ENCODE peak calls at places on chromosomes 3 and 15, in six cellular contexts. W is NCI-H2029, E is Peyer's patch, T is kidney epithelial cell, L is WERI-Rb-1, Z is left ventricle myocardium inferior. O is an unnamed sample.
A peak's percentile ranks its signal among the peaks of the same experiment; 100 is the strongest.

GRCh38 chr15:84953136-84953535 is 28.5 kb upstream of the PDE8A start:
- DNase-seq in Z (no peak), T (no peak), E (no peak), W (no peak), L (no peak), O (no peak)

GRCh38 chr3:183411216-183411922 is 17.1 kb downstream of the MCF2L2 start:
- DNase-seq in Z (no peak), L (no peak), E (no peak), T (no peak), W (no peak), O (no peak)

GRCh38 chr15:41734079-41734478 is 40.2 kb upstream of the MAPKBP1 start:
- DNase-seq in Z (no peak), T (no peak), E (no peak), L (no peak), W (no peak), O (no peak)

GRCh38 chr3:194946091-194946490 is 260.4 kb downstream of the FAM43A start:
- DNase-seq in T (no peak), L (no peak), W (no peak), Z (no peak), E (no peak), O (no peak)

GRCh38 chr15:80512729-80513670 is 108.8 kb downstream of the ARNT2 start:
- DNase-seq in L (peak; percentile 17), W (no peak), Z (no peak), T (no peak), E (no peak), O (peak; percentile 1)

GRCh38 chr3:123750209-123750608 is 133.9 kb downstream of the MYLK start:
- DNase-seq in T (no peak), E (no peak), W (no peak), L (no peak), Z (no peak), O (no peak)

GRCh38 chr3:39067286-39067685 is 15.5 kb downstream of the WDR48 start:
- DNase-seq in W (no peak), Z (no peak), E (no peak), L (no peak), T (no peak), O (no peak)

GRCh38 chr3:158802399-158803023 is 657 bp downstream of the MFSD1 start:
- DNase-seq in T (no peak), Z (no peak), L (no peak), W (no peak), E (peak; percentile 58), O (no peak)

GRCh38 chr15:92460023-92460422 is 66.3 kb downstream of the ST8SIA2 start:
- DNase-seq in L (no peak), W (no peak), E (no peak), Z (no peak), T (no peak), O (no peak)

GRCh38 chr15:41545218-41545617 is 1.2 kb upstream of the RPAP1 start:
- DNase-seq in T (no peak), L (no peak), W (no peak), Z (no peak), E (no peak), O (no peak)

GRCh38 chr15:22786868-22787698 is 639 bp downstream of the NIPA1 start:
- DNase-seq in T (no peak), Z (no peak), L (peak; percentile 35), E (peak; percentile 58), W (no peak), O (no peak)

O was measured in NCI-H524 treated with DMSO at 0.1 percent for 48 hours.